ENCODE peak calls at places on chromosomes 3 and 15, in seven cellular contexts. S is K562, Y is thyroid gland, H is heart right ventricle, O is osteocyte, K is RWPE1, B is stomach. P is an unnamed sample.

GRCh38 chr3:185477316-185477715 is 21.5 kb downstream of the TMEM41A start:
- DNase-seq in K (no peak), O (no peak), Y (no peak), S (no peak), H (no peak), B (no peak), P (no peak)

GRCh38 chr3:192879346-192880031 is 38.2 kb downstream of the MB21D2 start:
- DNase-seq in K (peak), Y (peak), S (no peak), O (peak), B (no peak), H (no peak), P (peak)

GRCh38 chr3:7190094-7190493 is 329.2 kb downstream of the GRM7 start:
- DNase-seq in S (no peak), H (no peak), B (no peak), Y (no peak), K (no peak), O (no peak), P (no peak)

GRCh38 chr3:10527295-10528016 is 22.1 kb upstream of the ATP2B2 start:
- DNase-seq in S (no peak), O (peak), K (no peak), Y (no peak), H (no peak), B (peak), P (no peak)

GRCh38 chr3:64518496-64518895 is 169.3 kb downstream of the ADAMTS9 start:
- DNase-seq in K (peak), S (no peak), H (no peak), Y (no peak), B (no peak), O (no peak), P (no peak)

GRCh38 chr3:130661116-130661515 is 85.5 kb downstream of the PIK3R4 start:
- DNase-seq in Y (no peak), S (no peak), B (no peak), K (no peak), O (no peak), H (no peak), P (no peak)

GRCh38 chr3:126179825-126180476 is 435 bp downstream of the ALDH1L1 start:
- DNase-seq in Y (peak), H (peak), S (no peak), B (no peak), K (no peak), O (no peak), P (no peak)

GRCh38 chr15:78301326-78301725 is 1.9 kb upstream of the SKIC8 start:
- DNase-seq in H (no peak), B (no peak), O (no peak), Y (no peak), S (no peak), K (no peak), P (no peak)

GRCh38 chr15:96345560-96346389 is 15.3 kb downstream of the NR2F2 start:
- DNase-seq in S (no peak), H (peak), Y (peak), O (no peak), K (peak), B (peak), P (no peak)

GRCh38 chr3:53102601-53103147 is 27.6 kb downstream of the RFT1 start:
- DNase-seq in O (no peak), S (peak), Y (no peak), H (no peak), K (no peak), B (no peak), P (no peak)

GRCh38 chr15:98753726-98754125 is 105.4 kb downstream of the IGF1R start:
- DNase-seq in H (no peak), O (no peak), Y (no peak), S (no peak), B (no peak), K (no peak), P (no peak)

GRCh38 chr3:42189071-42189470 is 76.9 kb downstream of the CCK start:
- DNase-seq in H (peak), B (no peak), K (no peak), Y (peak), S (no peak), O (no peak), P (no peak)
- TF ChIP-seq CTCF in H (no peak), B (no peak), K (no peak), Y (no peak), S (no peak), O (no peak), P (no peak)

DNA sequence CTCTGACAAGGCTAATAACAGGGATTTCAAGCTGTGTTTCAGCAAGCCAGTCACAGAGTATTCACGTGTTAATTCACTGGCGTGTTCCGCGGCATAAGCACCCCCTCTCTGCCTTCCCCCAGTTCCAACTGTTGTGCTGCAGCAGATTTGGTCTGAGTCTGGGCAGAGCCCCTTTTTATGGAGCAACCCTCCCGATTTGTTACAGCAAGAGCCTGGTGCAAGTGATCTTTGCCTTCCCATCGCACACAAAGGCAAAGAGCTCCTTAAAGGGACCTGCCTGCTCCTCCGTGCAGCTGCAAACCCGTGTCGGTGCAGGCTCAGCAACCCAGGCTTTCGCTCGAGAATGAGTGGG is 170.5 kb downstream of the KCNAB1 start:
- DNase-seq in O (no peak), Y (peak), B (no peak), K (no peak), S (no peak), H (no peak), P (no peak)
- TF ChIP-seq CTCF in O (no peak), Y (no peak), B (no peak), K (no peak), S (no peak), H (no peak), P (no peak)

DNA sequence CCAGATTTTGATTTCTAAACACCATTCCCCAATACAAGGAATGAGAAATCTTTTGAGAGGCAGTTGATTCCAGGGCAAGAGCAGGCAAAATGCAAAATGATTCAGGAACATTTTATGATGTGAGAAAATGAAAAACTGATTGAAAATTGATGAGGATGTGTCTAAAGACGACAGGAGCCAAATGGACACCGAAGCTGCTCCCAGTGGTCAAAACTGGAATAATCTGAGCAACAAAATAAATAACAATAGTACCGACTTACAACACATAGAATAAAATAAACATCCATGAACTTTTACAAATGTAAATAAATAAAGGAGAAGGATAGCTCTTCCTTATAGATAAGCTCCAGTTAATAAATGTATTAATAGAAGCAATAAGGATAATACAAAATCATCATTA is 186.8 kb downstream of the OCA2 start:
- DNase-seq in H (no peak), Y (no peak), B (no peak), K (no peak), S (no peak), O (no peak), P (no peak)
- TF ChIP-seq CTCF in H (no peak), Y (no peak), B (no peak), K (no peak), S (no peak), O (no peak), P (no peak)

DNA sequence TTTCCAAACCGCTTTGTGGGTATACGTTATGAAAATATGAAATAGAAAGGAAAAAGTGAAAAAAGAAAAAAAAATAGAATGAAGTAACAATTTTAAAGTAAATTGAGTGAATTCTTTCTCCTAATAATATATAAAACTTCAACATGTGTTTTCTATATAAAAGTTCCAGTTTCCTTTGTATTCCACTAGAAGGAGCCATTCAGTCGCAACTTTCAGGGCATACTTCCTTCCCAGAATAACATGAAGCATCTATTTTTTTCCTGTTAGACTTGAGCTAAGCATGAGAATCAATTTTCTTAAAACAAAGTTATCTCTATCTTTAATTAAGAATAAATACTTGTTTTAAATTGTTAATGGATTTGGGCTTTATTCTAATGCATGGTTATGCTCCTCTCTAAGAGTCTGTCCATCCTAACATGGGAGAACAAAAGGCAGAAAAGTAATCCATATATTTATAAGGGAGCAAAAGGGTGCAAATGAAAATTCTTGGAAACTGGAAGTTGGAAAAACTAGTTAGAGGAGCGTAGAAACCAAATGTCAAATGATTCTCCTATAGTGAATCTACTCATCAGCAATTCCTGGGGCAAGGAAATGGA is 16.0 kb upstream of the VGLL3 start:
- DNase-seq in K (no peak), Y (no peak), O (no peak), H (no peak), B (no peak), S (no peak), P (no peak)
- TF ChIP-seq CTCF in K (peak), Y (no peak), O (peak), H (peak), B (no peak), S (peak), P (peak)

DNA sequence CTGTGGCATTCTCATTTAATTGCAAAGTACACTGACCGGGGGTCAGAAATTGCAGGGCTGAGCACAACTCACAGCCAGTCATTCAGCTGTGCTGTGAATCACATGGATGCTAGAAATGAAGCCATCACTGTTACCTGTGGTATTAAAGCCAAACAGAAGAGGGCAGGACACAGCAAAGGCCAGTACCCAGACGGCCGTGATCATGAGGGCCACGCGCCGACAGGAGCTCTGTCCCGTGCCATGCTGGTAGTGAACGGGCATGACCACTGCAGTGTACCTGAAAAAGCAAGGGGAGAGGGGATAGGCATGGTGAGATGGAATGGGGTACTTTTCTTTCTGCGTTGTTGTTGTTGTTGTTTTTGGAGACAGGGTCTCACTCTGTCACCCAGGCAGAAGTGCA is 31.6 kb downstream of the DRD3 start:
- DNase-seq in O (no peak), H (no peak), B (no peak), Y (no peak), S (no peak), K (no peak), P (no peak)
- TF ChIP-seq CTCF in O (no peak), H (no peak), B (no peak), Y (no peak), S (no peak), K (no peak), P (no peak)

GRCh38 chr3:87792193-87792531 is 266.6 kb downstream of the CGGBP1 start:
- DNase-seq in K (no peak), H (no peak), S (no peak), Y (no peak), O (no peak), B (no peak), P (no peak)

GRCh38 chr3:87793322-87793877 is 265.4 kb downstream of the CGGBP1 start:
- DNase-seq in B (no peak), S (peak), O (no peak), K (no peak), H (no peak), Y (no peak), P (no peak)

GRCh38 chr3:87796137-87796899 is 262.5 kb downstream of the CGGBP1 start:
- DNase-seq in O (no peak), H (no peak), Y (no peak), S (peak), B (no peak), K (no peak), P (no peak)

GRCh38 chr3:87791248-87792027 is 267.4 kb downstream of the CGGBP1 start:
- DNase-seq in K (no peak), S (no peak), Y (no peak), H (no peak), O (no peak), B (no peak), P (no peak)

DNA sequence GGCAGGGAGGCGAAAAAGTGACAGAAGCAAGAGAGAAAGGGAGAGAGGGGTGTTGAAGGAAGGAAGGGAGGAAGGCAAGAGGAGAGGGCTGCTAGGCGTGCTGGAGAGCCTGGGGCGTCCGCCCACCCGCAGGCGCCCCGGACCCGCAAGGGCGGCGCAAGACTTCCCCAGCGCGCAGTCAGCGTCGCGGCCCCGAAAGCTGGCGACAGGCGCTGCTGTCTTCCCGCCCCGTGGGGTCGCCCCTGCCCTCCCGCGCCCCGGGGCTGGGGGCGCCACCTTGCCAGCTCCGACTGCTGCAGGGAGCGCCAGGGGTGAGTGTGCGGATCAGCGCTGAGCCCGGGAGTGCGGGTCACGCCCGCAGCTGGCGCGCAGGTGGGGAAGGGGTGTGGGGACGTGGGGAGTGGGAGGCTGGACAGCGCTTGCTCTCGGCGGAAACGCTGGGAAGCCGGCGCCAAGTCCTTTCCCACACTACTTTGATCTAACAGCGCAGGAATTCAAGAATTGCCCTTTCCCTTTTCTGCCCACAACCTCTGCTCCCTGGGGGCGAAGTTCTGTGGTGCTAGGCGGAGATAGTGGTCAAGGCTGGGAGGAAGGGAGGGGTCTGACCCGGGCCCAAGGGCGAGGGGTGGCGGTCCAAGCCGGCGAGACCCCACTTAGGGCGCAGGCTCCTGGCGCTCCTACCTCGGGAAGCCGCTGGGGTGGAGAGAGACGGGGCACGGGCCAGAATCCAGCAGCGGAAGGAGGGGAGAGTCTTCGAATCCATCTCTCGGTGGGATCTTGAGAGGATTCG is 266.1 kb downstream of the CGGBP1 start:
- DNase-seq in Y (no peak), H (peak), O (no peak), S (peak), K (no peak), B (no peak), P (no peak)
- TF ChIP-seq CTCF in Y (no peak), H (no peak), O (no peak), S (peak), K (no peak), B (no peak), P (no peak)

P was measured in AG09319.